ENCODE peak calls at places on chromosomes 3 and 15, in ten cellular contexts. A is coronary artery, K is foreskin fibroblast, B is IMR-90, H is cardiac fibroblast, O is fibroblast of villous mesenchyme, P is K562, V is hepatocyte, G is AG10803, R is heart left ventricle. D is an unnamed sample.

GRCh38 chr3:34216713-34217346 is 418.4 kb downstream of the PDCD6IP start:
- DNase-seq in A (no peak), K (no peak), B (no peak), H (no peak), O (no peak), P (no peak), V (no peak), G (no peak), R (no peak), D (no peak)

GRCh38 chr3:148219995-148220394 is 477.7 kb upstream of the AGTR1 start:
- DNase-seq in A (no peak), K (no peak), B (no peak), H (no peak), O (no peak), P (no peak), V (no peak), G (no peak), R (no peak), D (no peak)

GRCh38 chr3:180855956-180856355 is 56.5 kb upstream of the FXR1 start:
- DNase-seq in A (no peak), K (no peak), B (no peak), H (no peak), O (no peak), P (no peak), V (no peak), G (no peak), R (no peak), D (no peak)

GRCh38 chr3:46228259-46229222 is 13.7 kb upstream of the CCR3 start:
- DNase-seq in A (no peak), K (peak), B (peak), H (peak), O (peak), P (no peak), V (peak), G (peak), R (no peak), D (peak)

GRCh38 chr3:131602011-131602779 is 99.4 kb upstream of the MRPL3 start:
- DNase-seq in A (no peak), K (no peak), B (no peak), H (no peak), O (no peak), P (peak), V (peak), G (peak), R (no peak), D (no peak)

GRCh38 chr3:14434541-14435151 is 32.2 kb downstream of the SLC6A6 start:
- DNase-seq in A (no peak), K (no peak), B (no peak), H (no peak), O (no peak), P (no peak), V (no peak), G (no peak), R (peak), D (no peak)

GRCh38 chr3:126473292-126474168 is 2.2 kb downstream of the ZXDC start:
- DNase-seq in A (no peak), K (no peak), B (no peak), H (no peak), O (no peak), P (no peak), V (no peak), G (no peak), R (peak), D (no peak)

GRCh38 chr3:4309476-4310121 is 6.4 kb downstream of the SETMAR start:
- DNase-seq in A (no peak), K (no peak), B (no peak), H (no peak), O (no peak), P (no peak), V (no peak), G (no peak), R (no peak), D (no peak)

GRCh38 chr15:98651581-98652220 is 3.4 kb downstream of the IGF1R start:
- DNase-seq in A (no peak), K (peak), B (peak), H (peak), O (no peak), P (no peak), V (peak), G (no peak), R (no peak), D (no peak)

GRCh38 chr15:45201557-45202246 is 13.9 kb upstream of the SHF start:
- DNase-seq in A (no peak), K (no peak), B (no peak), H (no peak), O (no peak), P (no peak), V (no peak), G (no peak), R (no peak), D (no peak)

GRCh38 chr3:10780243-10780642 is 35.8 kb upstream of the SLC6A11 start:
- DNase-seq in A (peak), K (no peak), B (no peak), H (no peak), O (no peak), P (no peak), V (no peak), G (no peak), R (no peak), D (no peak)

GRCh38 chr3:13580256-13581023 is 31.5 kb downstream of the FBLN2 start:
- DNase-seq in A (no peak), K (no peak), B (no peak), H (no peak), O (no peak), P (no peak), V (peak), G (no peak), R (no peak), D (no peak)

GRCh38 chr3:13079051-13079450 is 5.8 kb upstream of the IQSEC1 start:
- DNase-seq in A (no peak), K (no peak), B (no peak), H (no peak), O (no peak), P (no peak), V (no peak), G (no peak), R (no peak), D (no peak)

GRCh38 chr3:196220587-196220986 is 4.3 kb downstream of the SLC51A start:
- DNase-seq in A (no peak), K (no peak), B (no peak), H (no peak), O (no peak), P (no peak), V (no peak), G (no peak), R (peak), D (no peak)

GRCh38 chr3:157611176-157611575 is 108.0 kb upstream of the VEPH1 start:
- DNase-seq in A (no peak), K (no peak), B (no peak), H (no peak), O (no peak), P (no peak), V (no peak), G (no peak), R (no peak), D (no peak)

GRCh38 chr15:89333959-89334509 is 590 bp downstream of the POLG start:
- DNase-seq in A (no peak), K (no peak), B (no peak), H (no peak), O (no peak), P (no peak), V (no peak), G (no peak), R (peak), D (no peak)

GRCh38 chr3:29140706-29141105 is 140.2 kb upstream of the RBMS3 start:
- DNase-seq in A (no peak), K (peak), B (peak), H (no peak), O (peak), P (no peak), V (peak), G (peak), R (no peak), D (no peak)

GRCh38 chr15:36907295-36907694 is 193.1 kb downstream of the MEIS2 start:
- DNase-seq in A (no peak), K (no peak), B (no peak), H (no peak), O (no peak), P (no peak), V (no peak), G (no peak), R (no peak), D (no peak)

GRCh38 chr3:189392969-189393368 is 221.2 kb downstream of the TPRG1 start:
- DNase-seq in A (no peak), K (no peak), B (no peak), H (peak), O (no peak), P (no peak), V (peak), G (no peak), R (no peak), D (no peak)

GRCh38 chr15:68209735-68210408 is 4.7 kb upstream of the CALML4 start:
- DNase-seq in A (peak), K (no peak), B (no peak), H (no peak), O (no peak), P (no peak), V (no peak), G (no peak), R (no peak), D (no peak)

GRCh38 chr3:5298453-5298852 is 110.9 kb downstream of the EDEM1 start:
- DNase-seq in A (no peak), K (no peak), B (no peak), H (no peak), O (no peak), P (no peak), V (no peak), G (no peak), R (no peak), D (no peak)

GRCh38 chr15:39501366-39501765 is 79.5 kb upstream of the THBS1 start:
- DNase-seq in A (no peak), K (peak), B (peak), H (peak), O (peak), P (no peak), V (no peak), G (no peak), R (no peak), D (peak)

GRCh38 chr15:58053236-58054153 is 12.0 kb downstream of the ALDH1A2 start:
- DNase-seq in A (no peak), K (no peak), B (no peak), H (no peak), O (no peak), P (no peak), V (no peak), G (no peak), R (no peak), D (no peak)

GRCh38 chr3:129940086-129940485 is 34.4 kb upstream of the TRH start:
- DNase-seq in A (no peak), K (peak), B (no peak), H (no peak), O (no peak), P (no peak), V (no peak), G (no peak), R (no peak), D (no peak)

GRCh38 chr3:156728267-156728985 is 54.0 kb downstream of the TIPARP start:
- DNase-seq in A (no peak), K (peak), B (peak), H (no peak), O (no peak), P (no peak), V (peak), G (no peak), R (no peak), D (no peak)

GRCh38 chr3:133996251-133996661 is 33.5 kb downstream of the SLCO2A1 start:
- DNase-seq in A (peak), K (no peak), B (no peak), H (no peak), O (no peak), P (no peak), V (no peak), G (no peak), R (no peak), D (no peak)

GRCh38 chr15:25477816-25478215 is 39.0 kb upstream of the UBE3A start:
- DNase-seq in A (no peak), K (no peak), B (no peak), H (no peak), O (no peak), P (no peak), V (no peak), G (no peak), R (no peak), D (no peak)

GRCh38 chr15:79811406-79812405 is 85.1 kb downstream of the MTHFS start:
- DNase-seq in A (no peak), K (peak), B (peak), H (peak), O (peak), P (no peak), V (peak), G (peak), R (peak), D (peak)

GRCh38 chr15:82021021-82021420 is 24.8 kb downstream of the MEX3B start:
- DNase-seq in A (no peak), K (peak), B (peak), H (no peak), O (no peak), P (no peak), V (no peak), G (no peak), R (no peak), D (no peak)

GRCh38 chr15:99580061-99580460 is 14.3 kb downstream of the MEF2A start:
- DNase-seq in A (no peak), K (no peak), B (no peak), H (no peak), O (no peak), P (no peak), V (no peak), G (peak), R (no peak), D (no peak)

GRCh38 chr15:100252779-100253417 is 88.9 kb downstream of the ADAMTS17 start:
- DNase-seq in A (peak), K (no peak), B (no peak), H (no peak), O (no peak), P (no peak), V (no peak), G (no peak), R (no peak), D (no peak)

GRCh38 chr3:21170964-21171363 is 580.0 kb downstream of the ZNF385D start:
- DNase-seq in A (no peak), K (peak), B (no peak), H (peak), O (no peak), P (no peak), V (peak), G (no peak), R (no peak), D (no peak)
- TF ChIP-seq CTCF in A (no peak), K (peak), B (no peak), H (peak), O (peak), P (peak), V (peak), G (peak), R (peak), D (peak)

DNA sequence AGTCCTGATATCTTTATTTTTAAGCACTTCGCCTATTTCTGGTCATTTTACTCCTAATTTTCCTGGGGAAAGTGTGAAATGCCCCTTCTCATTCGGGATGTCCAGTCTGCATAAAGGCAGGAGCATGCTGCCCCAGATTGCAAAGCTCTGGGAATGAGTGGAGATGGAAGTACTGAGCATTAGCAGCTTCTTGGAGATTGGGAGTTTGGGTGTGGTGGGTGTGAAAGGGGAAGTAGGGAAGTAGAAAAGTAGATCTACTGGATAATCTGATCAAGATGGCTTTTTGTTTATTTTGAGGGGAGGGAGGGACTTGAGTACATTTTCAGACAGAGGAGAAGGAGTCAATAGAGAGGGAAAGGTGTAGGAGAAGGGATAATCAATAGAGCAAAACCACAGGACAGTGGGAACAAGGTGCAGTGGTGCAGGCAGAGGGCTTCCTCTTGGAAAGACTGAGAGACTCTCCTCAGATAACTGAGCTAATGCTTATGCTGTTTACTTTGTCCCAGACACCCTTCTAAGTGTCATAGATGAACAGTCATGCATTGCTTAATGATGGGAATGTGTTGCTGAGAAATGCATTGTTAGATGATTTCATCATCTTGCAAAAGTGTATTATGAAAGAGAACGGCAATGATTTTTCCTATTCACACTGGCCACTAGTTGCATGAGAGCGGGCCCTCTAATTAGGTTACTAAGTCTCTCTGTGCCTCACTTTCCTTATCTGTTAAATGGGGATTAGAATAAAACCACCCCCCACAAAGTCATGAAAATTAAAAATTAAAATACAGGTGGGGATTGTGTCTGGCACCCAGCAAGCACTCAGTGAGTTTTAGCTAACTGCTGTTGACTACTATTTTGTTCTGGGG is 45.5 kb downstream of the PHLDB2 start:
- DNase-seq in A (no peak), K (peak), B (peak), H (peak), O (peak), P (no peak), V (peak), G (peak), R (no peak), D (peak)
- TF ChIP-seq CTCF in A (no peak), K (no peak), B (peak), H (peak), O (no peak), P (no peak), V (no peak), G (peak), R (no peak), D (no peak)

GRCh38 chr3:52056521-52056967 is at the start of gene DUSP7:
- DNase-seq in A (peak), K (peak), B (peak), H (peak), O (peak), P (peak), V (peak), G (peak), R (peak), D (no peak)

GRCh38 chr3:52055537-52056351 is 627 bp downstream of the DUSP7 start:
- DNase-seq in A (no peak), K (peak), B (peak), H (peak), O (peak), P (peak), V (peak), G (peak), R (peak), D (no peak)

GRCh38 chr3:52053307-52054304 is 2.8 kb downstream of the DUSP7 start:
- DNase-seq in A (no peak), K (peak), B (peak), H (peak), O (peak), P (no peak), V (no peak), G (no peak), R (no peak), D (no peak)

GRCh38 chr3:52052831-52053306 is 3.5 kb downstream of the DUSP7 start:
- DNase-seq in A (peak), K (peak), B (peak), H (peak), O (peak), P (peak), V (peak), G (peak), R (peak), D (peak)

GRCh38 chr3:52054689-52055511 is 1.5 kb downstream of the DUSP7 start:
- DNase-seq in A (no peak), K (peak), B (peak), H (no peak), O (peak), P (peak), V (no peak), G (peak), R (no peak), D (no peak)
- TF ChIP-seq CTCF in A (no peak), K (peak), B (peak), H (peak), O (peak), P (no peak), V (peak), G (peak), R (peak), D (peak)

GRCh38 chr3:99534951-99535704 is 103.3 kb upstream of the COL8A1 start:
- DNase-seq in A (no peak), K (peak), B (peak), H (peak), O (peak), P (no peak), V (peak), G (peak), R (no peak), D (no peak)
- TF ChIP-seq CTCF in A (no peak), K (no peak), B (no peak), H (no peak), O (no peak), P (no peak), V (no peak), G (no peak), R (no peak), D (no peak)